ENCODE peak calls at places on chromosome X, in eight cellular contexts. One of them, this sample, is unnamed.

GRCh38 chrX:118347131-118347530 is 1.2 kb downstream of the WDR44 start:
- DNase-seq in NB4: peak
- DNase-seq in lower leg skin: no peak
- DNase-seq in fibroblast of mammary gland: peak
- DNase-seq in fibroblast of pulmonary artery: peak
- DNase-seq in GM12865: peak
- DNase-seq in cardiac muscle cell: peak
- DNase-seq in astrocyte of the spinal cord: peak
- DNase-seq in this sample: peak

GRCh38 chrX:22689290-22689689 is 310.5 kb upstream of the DDX53 start:
- DNase-seq in NB4: no peak
- DNase-seq in lower leg skin: no peak
- DNase-seq in fibroblast of mammary gland: peak
- DNase-seq in fibroblast of pulmonary artery: peak
- DNase-seq in GM12865: no peak
- DNase-seq in cardiac muscle cell: no peak
- DNase-seq in astrocyte of the spinal cord: peak
- DNase-seq in this sample: no peak

GRCh38 chrX:69616520-69617203 is 749 bp downstream of the EDA start:
- DNase-seq in NB4: no peak
- DNase-seq in lower leg skin: peak
- DNase-seq in fibroblast of mammary gland: no peak
- DNase-seq in fibroblast of pulmonary artery: peak
- DNase-seq in GM12865: no peak
- DNase-seq in cardiac muscle cell: peak
- DNase-seq in astrocyte of the spinal cord: no peak
- DNase-seq in this sample: no peak

GRCh38 chrX:38293741-38294140 is 33.6 kb downstream of the RPGR start:
- DNase-seq in NB4: no peak
- DNase-seq in lower leg skin: no peak
- DNase-seq in fibroblast of mammary gland: no peak
- DNase-seq in fibroblast of pulmonary artery: peak
- DNase-seq in GM12865: no peak
- DNase-seq in cardiac muscle cell: no peak
- DNase-seq in astrocyte of the spinal cord: no peak
- DNase-seq in this sample: no peak

GRCh38 chrX:19883878-19884277 is 3.5 kb downstream of the SH3KBP1 start:
- DNase-seq in NB4: no peak
- DNase-seq in lower leg skin: no peak
- DNase-seq in fibroblast of mammary gland: no peak
- DNase-seq in fibroblast of pulmonary artery: no peak
- DNase-seq in GM12865: peak
- DNase-seq in cardiac muscle cell: no peak
- DNase-seq in astrocyte of the spinal cord: no peak
- DNase-seq in this sample: no peak

GRCh38 chrX:40207626-40208025 is 109.9 kb upstream of the BCOR start:
- DNase-seq in NB4: peak
- DNase-seq in lower leg skin: no peak
- DNase-seq in fibroblast of mammary gland: peak
- DNase-seq in fibroblast of pulmonary artery: peak
- DNase-seq in GM12865: peak
- DNase-seq in cardiac muscle cell: no peak
- DNase-seq in astrocyte of the spinal cord: no peak
- DNase-seq in this sample: no peak

GRCh38 chrX:119755981-119756533 is 2.3 kb upstream of the SOWAHD start:
- DNase-seq in NB4: peak
- DNase-seq in lower leg skin: no peak
- DNase-seq in fibroblast of mammary gland: no peak
- DNase-seq in fibroblast of pulmonary artery: no peak
- DNase-seq in GM12865: peak
- DNase-seq in cardiac muscle cell: no peak
- DNase-seq in astrocyte of the spinal cord: no peak
- DNase-seq in this sample: peak

GRCh38 chrX:119249836-119250340 is 13.8 kb downstream of the PGRMC1 start:
- DNase-seq in NB4: no peak
- DNase-seq in lower leg skin: no peak
- DNase-seq in fibroblast of mammary gland: no peak
- DNase-seq in fibroblast of pulmonary artery: no peak
- DNase-seq in GM12865: no peak
- DNase-seq in cardiac muscle cell: no peak
- DNase-seq in astrocyte of the spinal cord: no peak
- DNase-seq in this sample: no peak

GRCh38 chrX:19188566-19188965 is 66.3 kb upstream of the ADGRG2 start:
- DNase-seq in NB4: no peak
- DNase-seq in lower leg skin: no peak
- DNase-seq in fibroblast of mammary gland: no peak
- DNase-seq in fibroblast of pulmonary artery: no peak
- DNase-seq in GM12865: no peak
- DNase-seq in cardiac muscle cell: no peak
- DNase-seq in astrocyte of the spinal cord: no peak
- DNase-seq in this sample: no peak

GRCh38 chrX:39162322-39162721 is 361.1 kb downstream of the MID1IP1 start:
- DNase-seq in NB4: no peak
- DNase-seq in lower leg skin: no peak
- DNase-seq in fibroblast of mammary gland: no peak
- DNase-seq in fibroblast of pulmonary artery: no peak
- DNase-seq in GM12865: peak
- DNase-seq in cardiac muscle cell: no peak
- DNase-seq in astrocyte of the spinal cord: no peak
- DNase-seq in this sample: no peak

GRCh38 chrX:14915596-14915995 is 42.4 kb downstream of the MOSPD2 start:
- DNase-seq in NB4: no peak
- DNase-seq in lower leg skin: no peak
- DNase-seq in fibroblast of mammary gland: no peak
- DNase-seq in fibroblast of pulmonary artery: no peak
- DNase-seq in GM12865: no peak
- DNase-seq in cardiac muscle cell: no peak
- DNase-seq in astrocyte of the spinal cord: no peak
- DNase-seq in this sample: no peak

GRCh38 chrX:81377329-81377728 is 175.4 kb downstream of the SH3BGRL start:
- DNase-seq in NB4: peak
- DNase-seq in lower leg skin: no peak
- DNase-seq in fibroblast of mammary gland: peak
- DNase-seq in fibroblast of pulmonary artery: peak
- DNase-seq in GM12865: peak
- DNase-seq in cardiac muscle cell: peak
- DNase-seq in astrocyte of the spinal cord: peak
- DNase-seq in this sample: peak

GRCh38 chrX:20116087-20116574 is 576 bp downstream of the MAP7D2 start:
- DNase-seq in NB4: no peak
- DNase-seq in lower leg skin: no peak
- DNase-seq in fibroblast of mammary gland: no peak
- DNase-seq in fibroblast of pulmonary artery: no peak
- DNase-seq in GM12865: no peak
- DNase-seq in cardiac muscle cell: no peak
- DNase-seq in astrocyte of the spinal cord: no peak
- DNase-seq in this sample: no peak

GRCh38 chrX:40406330-40406859 is 174.4 kb upstream of the ATP6AP2 start:
- DNase-seq in NB4: peak
- DNase-seq in lower leg skin: no peak
- DNase-seq in fibroblast of mammary gland: no peak
- DNase-seq in fibroblast of pulmonary artery: no peak
- DNase-seq in GM12865: peak
- DNase-seq in cardiac muscle cell: no peak
- DNase-seq in astrocyte of the spinal cord: no peak
- DNase-seq in this sample: peak

GRCh38 chrX:103215037-103215767 is at the start of gene BEX4:
- DNase-seq in NB4: peak
- DNase-seq in lower leg skin: peak
- DNase-seq in fibroblast of mammary gland: peak
- DNase-seq in fibroblast of pulmonary artery: peak
- DNase-seq in GM12865: peak
- DNase-seq in cardiac muscle cell: peak
- DNase-seq in astrocyte of the spinal cord: peak
- DNase-seq in this sample: peak

GRCh38 chrX:154384284-154384892 is 5.3 kb downstream of the EMD start:
- DNase-seq in NB4: peak
- DNase-seq in lower leg skin: no peak
- DNase-seq in fibroblast of mammary gland: peak
- DNase-seq in fibroblast of pulmonary artery: peak
- DNase-seq in GM12865: no peak
- DNase-seq in cardiac muscle cell: no peak
- DNase-seq in astrocyte of the spinal cord: no peak
- DNase-seq in this sample: peak
- TF ChIP-seq CTCF in NB4: no peak
- TF ChIP-seq CTCF in lower leg skin: no peak
- TF ChIP-seq CTCF in fibroblast of mammary gland: peak
- TF ChIP-seq CTCF in fibroblast of pulmonary artery: peak
- TF ChIP-seq CTCF in GM12865: no peak
- TF ChIP-seq CTCF in cardiac muscle cell: peak
- TF ChIP-seq CTCF in astrocyte of the spinal cord: peak
- TF ChIP-seq CTCF in this sample: peak

GRCh38 chrX:65677954-65678469 is 10.6 kb downstream of the MSN start:
- DNase-seq in NB4: no peak
- DNase-seq in lower leg skin: peak
- DNase-seq in fibroblast of mammary gland: peak
- DNase-seq in fibroblast of pulmonary artery: peak
- DNase-seq in GM12865: no peak
- DNase-seq in cardiac muscle cell: no peak
- DNase-seq in astrocyte of the spinal cord: peak
- DNase-seq in this sample: peak
- H3K4me3 ChIP-seq in NB4: no peak
- H3K4me3 ChIP-seq in lower leg skin: no peak
- H3K4me3 ChIP-seq in fibroblast of mammary gland: no peak
- H3K4me3 ChIP-seq in fibroblast of pulmonary artery: peak
- H3K4me3 ChIP-seq in GM12865: no peak
- H3K4me3 ChIP-seq in cardiac muscle cell: no peak
- H3K4me3 ChIP-seq in astrocyte of the spinal cord: no peak
- H3K4me3 ChIP-seq in this sample: no peak

DNA sequence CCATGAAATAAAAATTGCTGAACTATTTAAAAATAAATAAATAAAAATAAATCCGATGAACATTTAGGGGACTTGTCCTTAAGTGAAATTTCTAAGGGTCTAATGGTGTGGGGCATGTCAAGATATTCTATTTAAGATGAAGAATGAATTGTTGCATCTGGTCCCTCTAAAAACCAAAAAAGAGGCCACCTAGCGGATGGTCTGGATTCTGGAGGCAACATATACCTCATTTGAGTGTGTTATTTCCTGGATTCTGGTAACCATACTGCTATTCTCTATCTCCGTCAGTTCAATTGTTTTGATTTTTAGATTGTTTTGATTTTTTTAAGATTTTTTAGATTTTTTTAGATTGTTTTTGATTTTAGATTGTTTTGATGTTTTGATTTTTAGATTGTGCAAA is 28.3 kb downstream of the AGTR2 start:
- DNase-seq in NB4: peak
- DNase-seq in lower leg skin: no peak
- DNase-seq in fibroblast of mammary gland: no peak
- DNase-seq in fibroblast of pulmonary artery: peak
- DNase-seq in GM12865: peak
- DNase-seq in cardiac muscle cell: no peak
- DNase-seq in astrocyte of the spinal cord: no peak
- DNase-seq in this sample: no peak
- TF ChIP-seq CTCF in NB4: peak
- TF ChIP-seq CTCF in lower leg skin: no peak
- TF ChIP-seq CTCF in fibroblast of mammary gland: peak
- TF ChIP-seq CTCF in fibroblast of pulmonary artery: no peak
- TF ChIP-seq CTCF in GM12865: peak
- TF ChIP-seq CTCF in cardiac muscle cell: no peak
- TF ChIP-seq CTCF in astrocyte of the spinal cord: no peak
- TF ChIP-seq CTCF in this sample: peak

GRCh38 chrX:72019487-72019886 is 108.8 kb downstream of the NHSL2 start:
- DNase-seq in NB4: no peak
- DNase-seq in lower leg skin: no peak
- DNase-seq in fibroblast of mammary gland: no peak
- DNase-seq in fibroblast of pulmonary artery: no peak
- DNase-seq in GM12865: no peak
- DNase-seq in cardiac muscle cell: no peak
- DNase-seq in astrocyte of the spinal cord: no peak
- DNase-seq in this sample: no peak

GRCh38 chrX:72020788-72021187 is 110.1 kb downstream of the NHSL2 start:
- DNase-seq in NB4: peak
- DNase-seq in lower leg skin: no peak
- DNase-seq in fibroblast of mammary gland: no peak
- DNase-seq in fibroblast of pulmonary artery: no peak
- DNase-seq in GM12865: peak
- DNase-seq in cardiac muscle cell: no peak
- DNase-seq in astrocyte of the spinal cord: no peak
- DNase-seq in this sample: no peak

GRCh38 chrX:72020204-72020603 is 109.6 kb downstream of the NHSL2 start:
- DNase-seq in NB4: no peak
- DNase-seq in lower leg skin: no peak
- DNase-seq in fibroblast of mammary gland: peak
- DNase-seq in fibroblast of pulmonary artery: no peak
- DNase-seq in GM12865: no peak
- DNase-seq in cardiac muscle cell: no peak
- DNase-seq in astrocyte of the spinal cord: no peak
- DNase-seq in this sample: no peak

GRCh38 chrX:72016881-72017783 is 106.5 kb downstream of the NHSL2 start:
- DNase-seq in NB4: no peak
- DNase-seq in lower leg skin: no peak
- DNase-seq in fibroblast of mammary gland: no peak
- DNase-seq in fibroblast of pulmonary artery: no peak
- DNase-seq in GM12865: no peak
- DNase-seq in cardiac muscle cell: no peak
- DNase-seq in astrocyte of the spinal cord: no peak
- DNase-seq in this sample: no peak

DNA sequence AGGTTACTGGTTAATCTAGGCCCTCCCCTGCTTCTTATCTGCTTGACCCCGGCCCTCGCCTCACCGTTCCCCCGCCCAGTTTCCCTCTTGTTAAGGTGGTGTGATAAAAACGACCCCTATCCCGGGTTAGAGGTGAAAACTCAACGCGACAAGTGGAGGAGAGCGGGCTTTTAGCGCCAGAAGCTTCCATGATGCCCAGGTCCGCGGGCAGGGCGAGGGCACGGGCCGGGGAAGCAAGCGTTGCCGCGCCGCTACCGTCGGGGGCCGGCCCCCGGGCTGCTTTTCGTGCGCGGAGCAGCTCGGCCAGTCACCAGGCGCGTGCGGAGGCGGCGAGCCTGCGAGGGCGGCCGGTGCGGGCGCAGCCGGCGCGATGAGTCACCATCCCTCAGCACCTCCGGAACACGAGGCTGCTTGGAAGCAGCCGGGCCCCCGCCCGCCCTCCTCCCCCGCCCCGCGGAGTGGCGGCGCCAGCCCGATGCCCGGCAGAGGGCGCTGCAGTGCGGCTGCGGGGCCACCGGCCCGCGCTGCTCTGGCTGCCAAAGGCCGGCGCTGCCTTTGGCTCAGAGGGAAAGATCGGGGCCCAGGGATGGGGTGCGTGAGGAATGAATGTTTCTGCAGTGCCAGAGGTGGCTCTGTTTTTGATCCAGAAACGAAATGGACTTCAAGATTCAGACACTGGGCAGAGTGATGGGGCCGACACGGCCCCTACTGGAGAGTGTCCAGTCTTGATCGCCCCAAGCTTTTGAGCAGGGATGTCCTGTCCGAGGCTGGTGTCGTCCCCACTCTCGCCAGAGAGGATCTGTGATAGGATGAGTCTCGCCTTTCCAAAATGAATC is 107.8 kb downstream of the NHSL2 start:
- DNase-seq in NB4: peak
- DNase-seq in lower leg skin: peak
- DNase-seq in fibroblast of mammary gland: peak
- DNase-seq in fibroblast of pulmonary artery: peak
- DNase-seq in GM12865: peak
- DNase-seq in cardiac muscle cell: peak
- DNase-seq in astrocyte of the spinal cord: peak
- DNase-seq in this sample: peak
- H3K4me3 ChIP-seq in NB4: no peak
- H3K4me3 ChIP-seq in lower leg skin: no peak
- H3K4me3 ChIP-seq in fibroblast of mammary gland: no peak
- H3K4me3 ChIP-seq in fibroblast of pulmonary artery: no peak
- H3K4me3 ChIP-seq in GM12865: no peak
- H3K4me3 ChIP-seq in cardiac muscle cell: no peak
- H3K4me3 ChIP-seq in astrocyte of the spinal cord: no peak
- H3K4me3 ChIP-seq in this sample: peak

GRCh38 chrX:46376246-46376885 is 168.9 kb downstream of the ZNF674 start:
- DNase-seq in NB4: peak
- DNase-seq in lower leg skin: peak
- DNase-seq in fibroblast of mammary gland: peak
- DNase-seq in fibroblast of pulmonary artery: peak
- DNase-seq in GM12865: peak
- DNase-seq in cardiac muscle cell: peak
- DNase-seq in astrocyte of the spinal cord: peak
- DNase-seq in this sample: peak
- TF ChIP-seq CTCF in NB4: peak
- TF ChIP-seq CTCF in lower leg skin: no peak
- TF ChIP-seq CTCF in fibroblast of mammary gland: peak
- TF ChIP-seq CTCF in fibroblast of pulmonary artery: peak
- TF ChIP-seq CTCF in GM12865: no peak
- TF ChIP-seq CTCF in cardiac muscle cell: peak
- TF ChIP-seq CTCF in astrocyte of the spinal cord: peak
- TF ChIP-seq CTCF in this sample: peak